ENCODE peak calls at places on chromosomes 4 and X, in four cellular contexts. One of them, this sample, is unnamed.

GRCh38 chrX:129777218-129777768 is 2.5 kb upstream of the SASH3 start:
- DNase-seq in psoas muscle: peak; percentile 47
- DNase-seq in aorta: peak; percentile 79
- DNase-seq in neuronal stem cell: no peak
- DNase-seq in this sample: no peak

GRCh38 chr4:92265066-92265465 is 38.7 kb upstream of the GRID2 start:
- DNase-seq in psoas muscle: no peak
- DNase-seq in aorta: no peak
- DNase-seq in neuronal stem cell: no peak
- DNase-seq in this sample: no peak

GRCh38 chr4:90537491-90537890 is 410.3 kb downstream of the CCSER1 start:
- DNase-seq in psoas muscle: no peak
- DNase-seq in aorta: no peak
- DNase-seq in neuronal stem cell: peak; percentile 2
- DNase-seq in this sample: no peak

GRCh38 chr4:41146716-41147506 is 67.4 kb downstream of the APBB2 start:
- DNase-seq in psoas muscle: peak; percentile 43
- DNase-seq in aorta: peak; percentile 67
- DNase-seq in neuronal stem cell: peak; percentile 72
- DNase-seq in this sample: no peak

GRCh38 chr4:76197001-76197743 is 16.5 kb downstream of the SCARB2 start:
- DNase-seq in psoas muscle: no peak
- DNase-seq in aorta: no peak
- DNase-seq in neuronal stem cell: no peak
- DNase-seq in this sample: no peak

GRCh38 chr4:162804323-162804924 is 362.3 kb downstream of the NAF1 start:
- DNase-seq in psoas muscle: no peak
- DNase-seq in aorta: no peak
- DNase-seq in neuronal stem cell: no peak
- DNase-seq in this sample: no peak

GRCh38 chrX:79630033-79631009 is 263.2 kb upstream of the ITM2A start:
- DNase-seq in psoas muscle: no peak
- DNase-seq in aorta: no peak
- DNase-seq in neuronal stem cell: no peak
- DNase-seq in this sample: no peak

GRCh38 chr4:14701896-14702295 is 300.4 kb upstream of the CPEB2 start:
- DNase-seq in psoas muscle: peak; percentile 15
- DNase-seq in aorta: peak; percentile 56
- DNase-seq in neuronal stem cell: no peak
- DNase-seq in this sample: no peak

GRCh38 chrX:122591546-122591945 is 592.5 kb upstream of the GRIA3 start:
- DNase-seq in psoas muscle: no peak
- DNase-seq in aorta: no peak
- DNase-seq in neuronal stem cell: no peak
- DNase-seq in this sample: no peak

GRCh38 chr4:38757945-38758344 is 24.8 kb downstream of the TLR10 start:
- DNase-seq in psoas muscle: no peak
- DNase-seq in aorta: no peak
- DNase-seq in neuronal stem cell: no peak
- DNase-seq in this sample: no peak

GRCh38 chr4:39319678-39320077 is 46.5 kb downstream of the RFC1 start:
- DNase-seq in psoas muscle: no peak
- DNase-seq in aorta: no peak
- DNase-seq in neuronal stem cell: no peak
- DNase-seq in this sample: no peak

GRCh38 chrX:5857232-5857631 is 371.4 kb downstream of the NLGN4X start:
- DNase-seq in psoas muscle: no peak
- DNase-seq in aorta: no peak
- DNase-seq in neuronal stem cell: no peak
- DNase-seq in this sample: no peak

GRCh38 chrX:35166023-35166422 is 223.4 kb downstream of the FAM47B start:
- DNase-seq in psoas muscle: no peak
- DNase-seq in aorta: no peak
- DNase-seq in neuronal stem cell: peak; percentile 1
- DNase-seq in this sample: no peak

GRCh38 chr4:7266525-7267292 is 74.4 kb downstream of the SORCS2 start:
- DNase-seq in psoas muscle: no peak
- DNase-seq in aorta: no peak
- DNase-seq in neuronal stem cell: no peak
- DNase-seq in this sample: no peak

GRCh38 chr4:107548211-107548905 is 171.7 kb downstream of the PAPSS1 start:
- DNase-seq in psoas muscle: no peak
- DNase-seq in aorta: no peak
- DNase-seq in neuronal stem cell: no peak
- DNase-seq in this sample: no peak

GRCh38 chr4:110395416-110395815 is 80.5 kb upstream of the ENPEP start:
- DNase-seq in psoas muscle: no peak
- DNase-seq in aorta: no peak
- DNase-seq in neuronal stem cell: no peak
- DNase-seq in this sample: no peak

GRCh38 chr4:53620956-53621355 is 29.7 kb upstream of the LNX1 start:
- DNase-seq in psoas muscle: no peak
- DNase-seq in aorta: no peak
- DNase-seq in neuronal stem cell: no peak
- DNase-seq in this sample: no peak

GRCh38 chr4:71221510-71222466 is 117.0 kb upstream of the SLC4A4 start:
- DNase-seq in psoas muscle: no peak
- DNase-seq in aorta: no peak
- DNase-seq in neuronal stem cell: no peak
- DNase-seq in this sample: no peak

GRCh38 chr4:124846306-124846705 is 133.8 kb upstream of the ANKRD50 start:
- DNase-seq in psoas muscle: no peak
- DNase-seq in aorta: no peak
- DNase-seq in neuronal stem cell: no peak
- DNase-seq in this sample: no peak

GRCh38 chrX:1138476-1138875 is 74.0 kb downstream of the CRLF2 start:
- DNase-seq in psoas muscle: no peak
- DNase-seq in aorta: no peak
- DNase-seq in neuronal stem cell: no peak
- DNase-seq in this sample: peak; percentile 15

GRCh38 chrX:69489625-69490024 is 14.5 kb upstream of the NALF2 start:
- DNase-seq in psoas muscle: no peak
- DNase-seq in aorta: no peak
- DNase-seq in neuronal stem cell: no peak
- DNase-seq in this sample: no peak

GRCh38 chr4:174157106-174157607 is 126.3 kb downstream of the FBXO8 start:
- DNase-seq in psoas muscle: no peak
- DNase-seq in aorta: no peak
- DNase-seq in neuronal stem cell: no peak
- DNase-seq in this sample: no peak

GRCh38 chr4:8917868-8918783 is 46.5 kb upstream of the HMX1 start:
- DNase-seq in psoas muscle: peak; percentile 47
- DNase-seq in aorta: peak; percentile 64
- DNase-seq in neuronal stem cell: peak; percentile 65
- DNase-seq in this sample: peak; percentile 76

GRCh38 chrX:72306085-72306801 is 529 bp upstream of the CITED1 start:
- DNase-seq in psoas muscle: no peak
- DNase-seq in aorta: no peak
- DNase-seq in neuronal stem cell: no peak
- DNase-seq in this sample: no peak

GRCh38 chr4:108963910-108964309 is 201.1 kb upstream of the ETNPPL start:
- DNase-seq in psoas muscle: no peak
- DNase-seq in aorta: no peak
- DNase-seq in neuronal stem cell: no peak
- DNase-seq in this sample: no peak

GRCh38 chr4:57465321-57466056 is 355.3 kb upstream of the IGFBP7 start:
- DNase-seq in psoas muscle: no peak
- DNase-seq in aorta: no peak
- DNase-seq in neuronal stem cell: no peak
- DNase-seq in this sample: no peak

GRCh38 chrX:70922776-70923473 is 8.0 kb downstream of the SLC7A3 start:
- DNase-seq in psoas muscle: no peak
- DNase-seq in aorta: no peak
- DNase-seq in neuronal stem cell: no peak
- DNase-seq in this sample: no peak

GRCh38 chrX:78753571-78753970 is 6.1 kb downstream of the LPAR4 start:
- DNase-seq in psoas muscle: no peak
- DNase-seq in aorta: no peak
- DNase-seq in neuronal stem cell: no peak
- DNase-seq in this sample: no peak

GRCh38 chr4:188942606-188943005 is 803.4 kb downstream of the TRIML1 start:
- DNase-seq in psoas muscle: no peak
- DNase-seq in aorta: no peak
- DNase-seq in neuronal stem cell: no peak
- DNase-seq in this sample: no peak
- H3K4me1 ChIP-seq in psoas muscle: no peaks in the 10 kb centered on the region
- H3K4me1 ChIP-seq in aorta: no peaks in the 10 kb centered on the region
- H3K4me1 ChIP-seq in neuronal stem cell: no peaks in the 10 kb centered on the region
- H3K4me1 ChIP-seq in this sample: no peaks in the 10 kb centered on the region

GRCh38 chr4:25863347-25863784 is 578 bp upstream of the SEL1L3 start:
- DNase-seq in psoas muscle: peak; percentile 19
- DNase-seq in aorta: no peak
- DNase-seq in neuronal stem cell: peak; percentile 17
- DNase-seq in this sample: no peak

GRCh38 chr4:25862411-25863346 is at the start of gene SEL1L3:
- DNase-seq in psoas muscle: peak; percentile 33
- DNase-seq in aorta: peak; percentile 54
- DNase-seq in neuronal stem cell: peak; percentile 38
- DNase-seq in this sample: no peak

GRCh38 chr4:25861422-25861926 is 1.3 kb downstream of the SEL1L3 start:
- DNase-seq in psoas muscle: no peak
- DNase-seq in aorta: no peak
- DNase-seq in neuronal stem cell: no peak
- DNase-seq in this sample: no peak

GRCh38 chr4:25860586-25861421 is 2.0 kb downstream of the SEL1L3 start:
- DNase-seq in psoas muscle: no peak
- DNase-seq in aorta: peak; percentile 67
- DNase-seq in neuronal stem cell: no peak
- DNase-seq in this sample: no peak

DNA sequence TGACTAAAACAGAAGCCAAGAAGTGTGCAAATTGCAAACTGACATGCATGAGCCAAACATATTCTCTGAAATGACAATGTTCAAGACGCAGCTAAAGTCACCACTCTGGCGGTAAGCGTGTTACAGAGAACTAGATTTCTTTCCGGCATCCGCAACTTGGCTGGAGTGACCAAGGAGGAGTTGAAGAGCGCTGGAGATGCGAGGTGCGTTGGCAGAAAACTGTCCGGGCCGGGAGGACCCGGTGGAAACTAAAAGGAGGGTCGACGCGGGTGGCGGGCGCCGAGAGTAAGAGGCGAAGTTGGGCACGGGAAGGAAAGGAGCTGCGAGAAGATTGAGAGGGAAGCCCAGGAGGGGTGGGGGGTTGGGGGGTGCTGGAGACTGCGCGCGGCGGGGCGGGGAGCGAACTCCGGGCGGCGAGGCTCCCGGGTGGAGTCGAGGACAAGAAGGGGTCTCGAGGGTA is 807 bp downstream of the SEL1L3 start:
- DNase-seq in psoas muscle: no peak
- DNase-seq in aorta: peak; percentile 54
- DNase-seq in neuronal stem cell: no peak
- DNase-seq in this sample: no peak
- H3K4me1 ChIP-seq in psoas muscle: peaks cover 11% of the 10 kb centered on the region
- H3K4me1 ChIP-seq in aorta: no peaks in the 10 kb centered on the region
- H3K4me1 ChIP-seq in neuronal stem cell: peaks cover 9% of the 10 kb centered on the region
- H3K4me1 ChIP-seq in this sample: peaks cover 28% of the 10 kb centered on the region

DNA sequence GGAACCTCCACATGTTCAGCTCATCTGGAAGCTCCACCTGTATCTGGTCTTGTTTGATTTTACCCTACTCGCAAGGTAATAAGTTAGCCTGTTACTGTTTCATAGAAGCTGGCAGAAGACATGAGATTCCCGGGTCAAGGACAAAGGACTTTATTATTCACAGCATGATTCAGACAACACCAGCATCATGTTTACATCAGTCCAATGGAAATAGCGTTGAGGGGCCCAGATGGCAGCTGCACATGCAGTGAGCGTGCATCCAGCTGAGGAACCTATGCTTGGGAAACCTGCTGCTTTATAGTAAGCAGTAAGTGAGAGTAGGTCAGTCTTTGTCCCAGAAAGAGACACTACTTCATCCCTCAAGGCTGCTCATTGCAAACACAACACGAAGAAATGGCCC is 19.8 kb downstream of the TSPAN5 start:
- DNase-seq in psoas muscle: no peak
- DNase-seq in aorta: no peak
- DNase-seq in neuronal stem cell: no peak
- DNase-seq in this sample: no peak
- H3K4me1 ChIP-seq in psoas muscle: no peaks in the 10 kb centered on the region
- H3K4me1 ChIP-seq in aorta: no peaks in the 10 kb centered on the region
- H3K4me1 ChIP-seq in neuronal stem cell: peaks cover 7% of the 10 kb centered on the region
- H3K4me1 ChIP-seq in this sample: no peaks in the 10 kb centered on the region

GRCh38 chr4:48901196-48901595 is 5.4 kb downstream of the OCIAD2 start:
- DNase-seq in psoas muscle: no peak
- DNase-seq in aorta: no peak
- DNase-seq in neuronal stem cell: no peak
- DNase-seq in this sample: no peak

GRCh38 chr4:48904101-48904500 is 2.5 kb downstream of the OCIAD2 start:
- DNase-seq in psoas muscle: no peak
- DNase-seq in aorta: no peak
- DNase-seq in neuronal stem cell: no peak
- DNase-seq in this sample: no peak

GRCh38 chr4:48904541-48905142 is 1.9 kb downstream of the OCIAD2 start:
- DNase-seq in psoas muscle: no peak
- DNase-seq in aorta: no peak
- DNase-seq in neuronal stem cell: no peak
- DNase-seq in this sample: no peak

GRCh38 chr4:48899950-48900349 is 6.6 kb downstream of the OCIAD2 start:
- DNase-seq in psoas muscle: no peak
- DNase-seq in aorta: no peak
- DNase-seq in neuronal stem cell: no peak
- DNase-seq in this sample: no peak

GRCh38 chr4:48902266-48902665 is 4.3 kb downstream of the OCIAD2 start:
- DNase-seq in psoas muscle: no peak
- DNase-seq in aorta: no peak
- DNase-seq in neuronal stem cell: no peak
- DNase-seq in this sample: no peak
- H3K4me1 ChIP-seq in psoas muscle: no peaks in the 10 kb centered on the region
- H3K4me1 ChIP-seq in aorta: no peaks in the 10 kb centered on the region
- H3K4me1 ChIP-seq in neuronal stem cell: peaks cover 10% of the 10 kb centered on the region
- H3K4me1 ChIP-seq in this sample: peaks cover 14% of the 10 kb centered on the region

DNA sequence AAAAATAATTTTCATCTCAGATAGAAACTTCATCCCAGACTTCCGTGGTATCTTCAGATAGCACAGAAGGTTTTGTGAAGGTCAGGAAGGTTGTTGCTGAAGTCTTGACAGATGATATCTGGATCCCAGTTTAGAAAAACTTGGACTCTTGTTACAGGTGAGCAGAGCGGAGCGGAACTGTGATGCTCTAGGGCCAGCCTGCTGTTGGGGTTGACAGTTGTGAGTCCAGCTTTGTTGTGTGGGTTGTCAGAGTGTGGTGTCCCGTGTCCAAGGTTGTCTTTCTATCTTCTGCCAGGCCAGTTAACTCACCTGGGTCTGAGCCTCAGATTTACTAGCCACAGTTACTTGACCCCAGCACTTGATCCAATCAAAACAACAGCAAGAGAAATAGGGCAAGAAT is 3.9 kb downstream of the SNX25 start:
- DNase-seq in psoas muscle: no peak
- DNase-seq in aorta: no peak
- DNase-seq in neuronal stem cell: no peak
- DNase-seq in this sample: no peak
- H3K4me1 ChIP-seq in psoas muscle: peaks cover 38% of the 10 kb centered on the region
- H3K4me1 ChIP-seq in aorta: no peaks in the 10 kb centered on the region
- H3K4me1 ChIP-seq in neuronal stem cell: peaks cover 13% of the 10 kb centered on the region
- H3K4me1 ChIP-seq in this sample: peaks cover 21% of the 10 kb centered on the region